ENCODE peak calls at places on chromosomes 7 and 10, in four cellular contexts. J, W, S and N are unnamed samples.

GRCh38 chr7:54690892-54691291 is 68.1 kb downstream of the SEC61G start:
- DNase-seq in S (no peak), J (no peak), W (no peak), N (no peak)

GRCh38 chr10:73953665-73954064 is 42.7 kb downstream of the PLAU start:
- DNase-seq in W (no peak), J (no peak), S (no peak), N (no peak)

GRCh38 chr10:11397980-11398580 is 213.4 kb downstream of the USP6NL start:
- DNase-seq in W (peak; percentile 78), J (no peak), S (no peak), N (no peak)

GRCh38 chr7:2209146-2209960 is 23.4 kb downstream of the MAD1L1 start:
- DNase-seq in S (peak; percentile 52), J (peak; percentile 64), W (peak; percentile 86), N (peak; percentile 52)

GRCh38 chr10:69356187-69356586 is 60.5 kb downstream of the TACR2 start:
- DNase-seq in S (no peak), J (no peak), W (no peak), N (no peak)

GRCh38 chr10:15325243-15326002 is 45.7 kb downstream of the FAM171A1 start:
- DNase-seq in W (no peak), J (peak; percentile 49), S (peak; percentile 40), N (peak; percentile 9)

GRCh38 chr10:12355384-12355783 is 6.0 kb downstream of the CAMK1D start:
- DNase-seq in J (no peak), S (no peak), W (no peak), N (no peak)

GRCh38 chr7:82444220-82445049 is 858 bp upstream of the CACNA2D1 start:
- DNase-seq in S (peak; percentile 80), J (no peak), W (no peak), N (no peak)

GRCh38 chr10:103845983-103846382 is 9.4 kb downstream of the SH3PXD2A start:
- DNase-seq in W (peak; percentile 65), J (no peak), S (no peak), N (no peak)

GRCh38 chr10:28839600-28840007 is 162.3 kb downstream of the BAMBI start:
- DNase-seq in J (peak; percentile 25), S (peak; percentile 69), W (no peak), N (peak; percentile 72)

GRCh38 chr7:136868496-136869005 is at the start of gene CHRM2:
- DNase-seq in W (peak; percentile 64), S (peak; percentile 2), J (no peak), N (no peak)

GRCh38 chr7:152881893-152882292 is 122.3 kb downstream of the ACTR3B start:
- DNase-seq in J (no peak), S (no peak), W (no peak), N (no peak)

GRCh38 chr7:34128762-34129161 is 223.4 kb downstream of the BMPER start:
- DNase-seq in W (no peak), S (no peak), J (no peak), N (no peak)

GRCh38 chr10:117946525-117947070 is 100.1 kb downstream of the RAB11FIP2 start:
- DNase-seq in J (no peak), W (no peak), S (no peak), N (no peak)

GRCh38 chr10:127874966-127875765 is 17.6 kb downstream of the CLRN3 start:
- DNase-seq in W (no peak), J (no peak), S (no peak), N (no peak)

GRCh38 chr10:109883859-109884771 is 39.2 kb downstream of the XPNPEP1 start:
- DNase-seq in S (peak; percentile 89), W (peak; percentile 89), J (peak; percentile 74), N (peak; percentile 86)

GRCh38 chr7:124738639-124739038 is 27.0 kb downstream of the GPR37 start:
- DNase-seq in W (no peak), J (no peak), S (no peak), N (no peak)

GRCh38 chr10:59109826-59110225 is 66.6 kb upstream of the PHYHIPL start:
- DNase-seq in W (no peak), S (no peak), J (no peak), N (no peak)

GRCh38 chr10:51733061-51733460 is 33.7 kb upstream of the CSTF2T start:
- DNase-seq in J (no peak), S (no peak), W (no peak), N (no peak)

GRCh38 chr10:44102726-44103255 is 282.1 kb downstream of the CXCL12 start:
- DNase-seq in J (no peak), S (no peak), W (no peak), N (no peak)

DNA sequence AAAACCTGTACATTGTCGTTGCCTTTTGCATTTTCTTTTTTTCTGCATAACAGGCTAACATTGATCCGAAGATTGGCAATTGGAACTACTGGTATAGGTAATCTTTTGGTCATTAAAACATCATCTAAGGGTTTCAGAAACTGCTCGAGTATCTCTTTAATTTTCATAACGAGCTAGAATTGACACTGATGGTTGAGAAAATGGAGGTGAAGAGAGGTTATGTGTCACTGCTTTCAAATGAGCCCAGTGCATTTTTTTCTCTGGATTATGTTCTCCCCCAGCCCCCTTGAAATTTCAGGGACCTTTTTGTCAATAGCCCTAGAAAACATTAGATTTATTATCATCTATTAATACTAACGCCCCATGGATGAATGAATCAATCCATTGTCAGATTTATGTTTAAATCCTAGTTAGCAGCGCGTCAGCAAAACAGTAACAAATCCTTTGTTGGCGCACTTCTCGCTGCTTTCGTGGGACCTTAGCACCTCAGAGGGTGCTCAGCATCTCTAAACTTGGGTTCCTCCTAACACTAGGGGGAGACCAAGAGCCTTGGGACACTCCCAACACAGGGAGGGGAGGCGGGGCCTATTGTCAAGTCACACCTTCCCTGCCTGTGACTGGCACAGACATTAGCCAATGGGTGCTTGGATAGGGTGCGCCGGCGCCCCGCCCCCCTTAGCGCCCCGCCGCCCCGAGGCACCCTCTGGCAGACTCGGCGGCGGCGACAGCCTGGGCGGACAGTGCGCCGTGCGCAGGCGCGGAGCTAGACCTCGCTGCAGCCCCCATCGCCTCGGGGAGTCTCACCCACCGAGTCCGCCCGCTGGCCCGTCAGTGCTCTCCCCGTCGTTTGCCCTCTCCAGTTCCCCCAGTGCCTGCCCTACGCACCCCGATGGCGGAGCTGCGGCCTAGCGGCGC is at the start of gene SUFU:
- DNase-seq in J (peak; percentile 96), S (peak; percentile 99), W (peak; percentile 99), N (peak; percentile 100)
- TF ChIP-seq POLR2A in J (no peak), S (peak; percentile 96), W (peak; percentile 12), N (peak; percentile 39)

DNA sequence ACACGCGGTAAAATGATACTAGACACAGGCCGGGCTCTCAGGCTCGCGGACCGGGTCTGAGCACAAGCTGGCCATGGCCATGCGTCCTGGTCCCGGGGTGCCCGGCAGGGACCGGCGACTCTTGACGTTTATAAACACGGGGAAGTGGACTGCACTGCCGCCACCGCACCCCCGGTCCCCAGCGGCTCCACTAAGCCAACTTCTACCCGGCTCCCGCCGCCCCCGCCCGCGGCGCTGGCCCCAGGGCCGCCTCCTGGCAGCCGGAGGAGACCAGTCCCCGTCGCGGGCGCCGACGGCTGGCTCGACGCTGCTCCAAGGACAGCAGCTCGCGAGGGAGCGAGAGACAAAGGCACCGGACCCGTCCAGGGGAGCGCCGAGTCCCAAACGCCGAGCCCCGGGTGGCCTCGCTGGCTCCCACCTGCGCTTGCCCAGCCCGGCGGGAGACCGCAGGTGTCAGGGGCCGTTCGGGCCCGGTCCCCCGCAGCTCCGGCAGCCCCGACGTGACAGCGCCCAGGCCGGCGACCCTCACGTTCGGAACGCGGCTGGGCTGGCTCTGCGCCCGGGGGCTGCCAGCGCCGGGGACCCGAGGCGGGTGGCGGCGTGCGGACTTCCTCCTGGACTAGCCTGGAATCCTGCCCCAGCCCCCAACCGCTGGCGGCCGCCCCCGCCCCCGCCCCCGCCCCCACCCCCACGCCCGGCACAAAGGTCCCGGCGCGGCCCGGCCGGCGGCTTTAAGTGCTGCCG is 517 bp downstream of the ITGB1 start:
- DNase-seq in J (peak; percentile 78), S (peak; percentile 48), W (peak; percentile 77), N (peak; percentile 79)
- TF ChIP-seq POLR2A in J (no peak), S (no peak), W (no peak), N (no peak)

DNA sequence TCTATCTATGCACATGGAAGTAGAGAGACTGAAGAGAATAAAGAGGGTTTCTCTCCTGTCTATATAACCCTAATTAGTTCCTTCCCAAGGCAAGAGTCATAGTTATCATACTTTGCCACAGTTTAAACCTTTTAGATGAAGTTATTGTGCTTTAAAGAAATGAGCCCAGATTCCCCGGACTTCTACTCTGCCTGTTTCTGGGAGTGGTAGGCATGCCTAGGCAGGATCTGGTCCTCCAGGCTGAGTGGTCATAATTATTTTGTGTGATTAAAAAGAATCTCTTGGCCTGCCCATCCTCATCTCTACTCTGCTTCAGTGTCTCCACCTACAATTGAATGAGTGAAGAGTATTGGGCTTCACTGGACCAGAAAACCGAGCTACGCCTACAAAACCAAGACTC is 179.2 kb downstream of the IMMP2L start:
- DNase-seq in S (no peak), W (no peak), J (no peak), N (no peak)
- TF ChIP-seq POLR2A in S (no peak), W (no peak), J (no peak), N (no peak)

GRCh38 chr10:89645742-89646172 is 715 bp upstream of the PANK1 start:
- DNase-seq in S (no peak), W (no peak), J (no peak), N (peak; percentile 48)

GRCh38 chr10:89643812-89644690 is 991 bp downstream of the PANK1 start:
- DNase-seq in S (peak; percentile 95), J (peak; percentile 86), W (peak; percentile 85), N (peak; percentile 94)

GRCh38 chr10:89643431-89643811 is 1.6 kb downstream of the PANK1 start:
- DNase-seq in S (no peak), W (no peak), J (no peak), N (peak; percentile 27)

GRCh38 chr10:89644691-89644966 is 413 bp downstream of the PANK1 start:
- DNase-seq in W (no peak), J (no peak), S (no peak), N (no peak)

GRCh38 chr10:89644967-89645741 is at the start of gene PANK1:
- DNase-seq in J (peak; percentile 67), S (peak; percentile 84), W (peak; percentile 86), N (peak; percentile 78)
- TF ChIP-seq POLR2A in J (peak; percentile 66), S (peak; percentile 63), W (no peak), N (peak; percentile 59)

DNA sequence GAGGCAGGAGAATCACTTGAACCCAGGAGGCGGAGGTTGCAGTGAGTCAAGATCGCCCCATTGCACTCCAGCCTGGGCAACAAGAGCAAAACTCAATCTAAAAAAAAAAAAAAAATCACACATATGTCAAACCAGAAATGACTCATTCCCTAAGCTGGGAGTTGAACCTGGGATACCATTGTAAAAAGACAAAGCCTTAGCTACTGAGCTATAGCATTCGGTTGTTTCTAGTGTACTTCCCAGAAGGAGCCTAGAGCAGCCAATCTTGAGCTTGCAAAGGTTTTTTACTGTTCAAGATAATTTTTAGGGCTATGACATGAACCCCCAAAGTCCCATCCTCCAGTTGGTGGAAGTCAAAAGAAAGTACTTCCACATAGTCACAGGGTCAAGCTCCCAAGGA is 87.9 kb downstream of the ZNF467 start:
- DNase-seq in S (peak; percentile 11), W (no peak), J (no peak), N (no peak)
- TF ChIP-seq POLR2A in S (no peak), W (no peak), J (no peak), N (no peak)

GRCh38 chr10:102408728-102409603 is 9.6 kb downstream of the PSD start:
- DNase-seq in W (peak; percentile 95), J (peak; percentile 84), S (no peak), N (no peak)
- TF ChIP-seq POLR2A in W (peak; percentile 94), J (no peak), S (no peak), N (no peak)